ENCODE peak calls at places on chromosomes 11 and 22, in seven cellular contexts. One of them, this sample, is unnamed.

GRCh38 chr11:79626135-79626748 is 185.4 kb upstream of the TENM4 start:
- DNase-seq in body of pancreas: no peak
- DNase-seq in fibroblast of mammary gland: no peak
- DNase-seq in psoas muscle: no peak
- DNase-seq in tibial artery: no peak
- DNase-seq in AG10803: no peak
- DNase-seq in pancreas: no peak
- DNase-seq in this sample: no peak

GRCh38 chr22:31857247-31857646 is 87.1 kb upstream of the YWHAH start:
- DNase-seq in body of pancreas: peak
- DNase-seq in fibroblast of mammary gland: no peak
- DNase-seq in psoas muscle: no peak
- DNase-seq in tibial artery: no peak
- DNase-seq in AG10803: no peak
- DNase-seq in pancreas: no peak
- DNase-seq in this sample: no peak

GRCh38 chr22:22709719-22710445 is 65.5 kb downstream of the GGTLC2 start:
- DNase-seq in body of pancreas: peak
- DNase-seq in fibroblast of mammary gland: peak
- DNase-seq in psoas muscle: no peak
- DNase-seq in tibial artery: no peak
- DNase-seq in AG10803: no peak
- DNase-seq in pancreas: peak
- DNase-seq in this sample: no peak

GRCh38 chr11:116467809-116468208 is 305.0 kb downstream of the BUD13 start:
- DNase-seq in body of pancreas: no peak
- DNase-seq in fibroblast of mammary gland: peak
- DNase-seq in psoas muscle: no peak
- DNase-seq in tibial artery: no peak
- DNase-seq in AG10803: peak
- DNase-seq in pancreas: no peak
- DNase-seq in this sample: no peak

GRCh38 chr11:130798801-130799200 is 117.5 kb downstream of the SNX19 start:
- DNase-seq in body of pancreas: no peak
- DNase-seq in fibroblast of mammary gland: peak
- DNase-seq in psoas muscle: no peak
- DNase-seq in tibial artery: no peak
- DNase-seq in AG10803: peak
- DNase-seq in pancreas: no peak
- DNase-seq in this sample: no peak

GRCh38 chr11:120028181-120028935 is 109.6 kb downstream of the TRIM29 start:
- DNase-seq in body of pancreas: no peak
- DNase-seq in fibroblast of mammary gland: no peak
- DNase-seq in psoas muscle: no peak
- DNase-seq in tibial artery: no peak
- DNase-seq in AG10803: no peak
- DNase-seq in pancreas: no peak
- DNase-seq in this sample: no peak

GRCh38 chr11:9479899-9480298 is 19.1 kb downstream of the ZNF143 start:
- DNase-seq in body of pancreas: no peak
- DNase-seq in fibroblast of mammary gland: no peak
- DNase-seq in psoas muscle: no peak
- DNase-seq in tibial artery: no peak
- DNase-seq in AG10803: no peak
- DNase-seq in pancreas: no peak
- DNase-seq in this sample: no peak

GRCh38 chr11:108663154-108663877 is 1.6 kb upstream of the DDX10 start:
- DNase-seq in body of pancreas: no peak
- DNase-seq in fibroblast of mammary gland: no peak
- DNase-seq in psoas muscle: no peak
- DNase-seq in tibial artery: no peak
- DNase-seq in AG10803: no peak
- DNase-seq in pancreas: no peak
- DNase-seq in this sample: no peak

GRCh38 chr11:68179847-68180246 is 33.2 kb downstream of the KMT5B start:
- DNase-seq in body of pancreas: no peak
- DNase-seq in fibroblast of mammary gland: no peak
- DNase-seq in psoas muscle: no peak
- DNase-seq in tibial artery: no peak
- DNase-seq in AG10803: no peak
- DNase-seq in pancreas: no peak
- DNase-seq in this sample: no peak

GRCh38 chr22:24433868-24434471 is 6.6 kb downstream of the ADORA2A start:
- DNase-seq in body of pancreas: no peak
- DNase-seq in fibroblast of mammary gland: peak
- DNase-seq in psoas muscle: peak
- DNase-seq in tibial artery: no peak
- DNase-seq in AG10803: peak
- DNase-seq in pancreas: peak
- DNase-seq in this sample: peak

GRCh38 chr22:20624161-20624616 is 116.8 kb downstream of the MED15 start:
- DNase-seq in body of pancreas: no peak
- DNase-seq in fibroblast of mammary gland: peak
- DNase-seq in psoas muscle: peak
- DNase-seq in tibial artery: no peak
- DNase-seq in AG10803: no peak
- DNase-seq in pancreas: no peak
- DNase-seq in this sample: peak

GRCh38 chr11:130599073-130599654 is 150.7 kb downstream of the ADAMTS15 start:
- DNase-seq in body of pancreas: peak
- DNase-seq in fibroblast of mammary gland: peak
- DNase-seq in psoas muscle: peak
- DNase-seq in tibial artery: peak
- DNase-seq in AG10803: peak
- DNase-seq in pancreas: no peak
- DNase-seq in this sample: no peak

GRCh38 chr11:90256404-90257157 is 33.7 kb upstream of the CHORDC1 start:
- DNase-seq in body of pancreas: no peak
- DNase-seq in fibroblast of mammary gland: no peak
- DNase-seq in psoas muscle: no peak
- DNase-seq in tibial artery: no peak
- DNase-seq in AG10803: no peak
- DNase-seq in pancreas: no peak
- DNase-seq in this sample: no peak

GRCh38 chr11:120747801-120748484 is 236.4 kb downstream of the GRIK4 start:
- DNase-seq in body of pancreas: no peak
- DNase-seq in fibroblast of mammary gland: no peak
- DNase-seq in psoas muscle: no peak
- DNase-seq in tibial artery: no peak
- DNase-seq in AG10803: no peak
- DNase-seq in pancreas: no peak
- DNase-seq in this sample: no peak

GRCh38 chr11:46461461-46461927 is 69.9 kb upstream of the CHRM4 start:
- DNase-seq in body of pancreas: no peak
- DNase-seq in fibroblast of mammary gland: no peak
- DNase-seq in psoas muscle: no peak
- DNase-seq in tibial artery: no peak
- DNase-seq in AG10803: peak
- DNase-seq in pancreas: no peak
- DNase-seq in this sample: no peak

GRCh38 chr22:31104869-31105268 is 2.5 kb downstream of the SELENOM start:
- DNase-seq in body of pancreas: no peak
- DNase-seq in fibroblast of mammary gland: peak
- DNase-seq in psoas muscle: no peak
- DNase-seq in tibial artery: peak
- DNase-seq in AG10803: no peak
- DNase-seq in pancreas: peak
- DNase-seq in this sample: no peak

GRCh38 chr11:119218141-119218878 is 12.2 kb downstream of the CBL start:
- DNase-seq in body of pancreas: no peak
- DNase-seq in fibroblast of mammary gland: peak
- DNase-seq in psoas muscle: no peak
- DNase-seq in tibial artery: no peak
- DNase-seq in AG10803: peak
- DNase-seq in pancreas: no peak
- DNase-seq in this sample: no peak

GRCh38 chr11:76770642-76771445 is 12.3 kb upstream of the TSKU start:
- DNase-seq in body of pancreas: peak
- DNase-seq in fibroblast of mammary gland: peak
- DNase-seq in psoas muscle: peak
- DNase-seq in tibial artery: peak
- DNase-seq in AG10803: peak
- DNase-seq in pancreas: no peak
- DNase-seq in this sample: no peak

GRCh38 chr11:71372693-71373657 is 75.2 kb downstream of the DHCR7 start:
- DNase-seq in body of pancreas: no peak
- DNase-seq in fibroblast of mammary gland: peak
- DNase-seq in psoas muscle: no peak
- DNase-seq in tibial artery: no peak
- DNase-seq in AG10803: peak
- DNase-seq in pancreas: no peak
- DNase-seq in this sample: no peak

GRCh38 chr11:36509265-36509664 is 807 bp downstream of the TRAF6 start:
- DNase-seq in body of pancreas: no peak
- DNase-seq in fibroblast of mammary gland: peak
- DNase-seq in psoas muscle: no peak
- DNase-seq in tibial artery: no peak
- DNase-seq in AG10803: peak
- DNase-seq in pancreas: no peak
- DNase-seq in this sample: peak

GRCh38 chr11:47028530-47029093 is 92.1 kb downstream of the CSTPP1 start:
- DNase-seq in body of pancreas: no peak
- DNase-seq in fibroblast of mammary gland: peak
- DNase-seq in psoas muscle: no peak
- DNase-seq in tibial artery: no peak
- DNase-seq in AG10803: no peak
- DNase-seq in pancreas: no peak
- DNase-seq in this sample: no peak

GRCh38 chr11:75492181-75492820 is 33.4 kb downstream of the GDPD5 start:
- DNase-seq in body of pancreas: no peak
- DNase-seq in fibroblast of mammary gland: no peak
- DNase-seq in psoas muscle: no peak
- DNase-seq in tibial artery: no peak
- DNase-seq in AG10803: no peak
- DNase-seq in pancreas: no peak
- DNase-seq in this sample: peak

DNA sequence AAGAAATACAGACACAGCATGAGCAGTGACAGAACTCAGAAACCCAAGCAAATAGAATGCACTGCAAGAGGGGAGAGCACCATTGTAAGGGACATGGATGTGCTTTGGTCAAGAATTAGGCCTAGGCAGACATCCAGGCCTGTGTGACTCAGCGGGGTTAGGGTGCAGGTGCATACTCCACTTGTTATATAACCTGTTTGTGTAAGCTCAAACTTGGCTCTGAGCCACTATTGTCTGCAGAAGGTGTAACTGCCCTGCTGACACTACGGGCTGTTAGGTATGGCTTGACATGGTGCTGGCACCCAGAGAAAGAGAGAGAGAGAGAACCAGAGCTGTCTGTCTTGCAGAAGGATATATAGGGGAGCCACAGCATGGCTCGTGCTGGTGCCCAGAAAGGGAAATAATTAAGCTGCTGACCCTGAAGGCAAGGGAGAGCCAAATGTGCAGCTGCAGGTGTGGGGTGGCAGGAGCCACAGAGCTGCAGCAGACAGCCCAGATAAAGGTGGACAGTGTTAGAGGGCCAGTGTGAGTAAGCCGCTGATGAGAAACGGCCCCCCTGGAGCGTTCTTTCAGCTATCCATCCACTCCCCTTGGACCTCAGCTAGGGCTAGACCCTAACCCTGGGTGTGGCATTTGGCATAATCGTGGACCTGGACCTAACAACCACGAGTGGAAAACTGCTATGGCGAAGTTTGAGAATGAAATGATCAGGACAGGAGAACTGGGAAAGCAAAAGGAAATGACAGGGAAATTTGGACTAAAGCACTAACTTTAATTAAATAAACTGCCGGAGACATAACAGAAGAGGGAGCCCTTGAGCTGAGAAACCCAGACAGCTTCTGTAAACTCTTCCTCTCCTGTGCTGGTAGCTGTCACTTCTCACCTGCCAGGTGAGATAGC is 253.0 kb upstream of the CCDC179 start:
- DNase-seq in body of pancreas: peak
- DNase-seq in fibroblast of mammary gland: peak
- DNase-seq in psoas muscle: no peak
- DNase-seq in tibial artery: no peak
- DNase-seq in AG10803: peak
- DNase-seq in pancreas: peak
- DNase-seq in this sample: peak
- TF ChIP-seq CTCF in body of pancreas: peak
- TF ChIP-seq CTCF in fibroblast of mammary gland: peak
- TF ChIP-seq CTCF in psoas muscle: peak
- TF ChIP-seq CTCF in tibial artery: peak
- TF ChIP-seq CTCF in AG10803: peak
- TF ChIP-seq CTCF in pancreas: peak
- TF ChIP-seq CTCF in this sample: peak

GRCh38 chr22:44360686-44361381 is 48.1 kb upstream of the SHISAL1 start:
- DNase-seq in body of pancreas: no peak
- DNase-seq in fibroblast of mammary gland: peak
- DNase-seq in psoas muscle: peak
- DNase-seq in tibial artery: peak
- DNase-seq in AG10803: peak
- DNase-seq in pancreas: peak
- DNase-seq in this sample: no peak
- TF ChIP-seq CTCF in body of pancreas: no peak
- TF ChIP-seq CTCF in fibroblast of mammary gland: no peak
- TF ChIP-seq CTCF in psoas muscle: peak
- TF ChIP-seq CTCF in tibial artery: peak
- TF ChIP-seq CTCF in AG10803: peak
- TF ChIP-seq CTCF in pancreas: no peak
- TF ChIP-seq CTCF in this sample: no peak

GRCh38 chr11:104830508-104830907 is 67.8 kb downstream of the CASP12 start:
- DNase-seq in body of pancreas: no peak
- DNase-seq in fibroblast of mammary gland: no peak
- DNase-seq in psoas muscle: no peak
- DNase-seq in tibial artery: no peak
- DNase-seq in AG10803: no peak
- DNase-seq in pancreas: no peak
- DNase-seq in this sample: no peak
- TF ChIP-seq CTCF in body of pancreas: no peak
- TF ChIP-seq CTCF in fibroblast of mammary gland: no peak
- TF ChIP-seq CTCF in psoas muscle: no peak
- TF ChIP-seq CTCF in tibial artery: no peak
- TF ChIP-seq CTCF in AG10803: no peak
- TF ChIP-seq CTCF in pancreas: no peak
- TF ChIP-seq CTCF in this sample: no peak

DNA sequence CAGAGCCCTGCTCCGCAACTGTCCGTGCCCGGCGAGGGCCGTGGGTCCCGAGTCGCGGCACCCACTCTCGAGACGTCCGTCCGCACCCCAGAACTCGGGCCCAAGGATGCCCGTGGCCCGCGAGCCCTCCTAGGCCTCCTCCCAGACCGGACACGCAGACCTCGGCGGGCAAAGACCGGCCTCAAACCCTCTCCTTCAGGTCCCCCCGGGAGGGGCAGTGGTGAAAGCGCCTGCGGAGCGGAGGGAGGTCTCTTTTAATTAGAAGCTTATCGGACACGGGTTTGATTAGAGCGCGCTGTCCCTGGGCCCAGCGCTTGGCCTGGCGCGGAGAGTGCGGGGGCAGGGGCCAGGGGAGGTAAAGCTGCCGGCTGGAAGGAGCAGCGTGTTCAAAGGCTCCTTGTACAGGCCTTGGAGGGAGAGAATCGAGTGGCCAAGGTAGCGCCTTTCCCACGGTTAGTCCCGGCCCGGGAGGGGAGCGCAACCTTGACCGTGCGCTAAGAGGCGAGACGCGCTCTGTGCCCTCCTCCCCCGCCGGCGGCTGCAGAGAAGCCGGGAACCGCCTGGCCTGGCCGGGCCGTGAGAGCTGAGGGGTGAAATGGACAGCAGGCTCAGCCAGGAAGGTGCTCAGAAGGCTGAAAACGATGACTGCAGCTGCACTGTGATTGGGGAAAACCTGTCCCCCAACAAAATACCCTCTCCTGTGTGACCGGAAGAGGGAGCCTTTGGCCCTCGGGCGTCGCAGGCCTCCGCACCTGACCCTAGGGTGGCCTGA is 4.6 kb downstream of the WT1 start:
- DNase-seq in body of pancreas: no peak
- DNase-seq in fibroblast of mammary gland: no peak
- DNase-seq in psoas muscle: no peak
- DNase-seq in tibial artery: no peak
- DNase-seq in AG10803: no peak
- DNase-seq in pancreas: no peak
- DNase-seq in this sample: peak
- TF ChIP-seq CTCF in body of pancreas: peak
- TF ChIP-seq CTCF in fibroblast of mammary gland: peak
- TF ChIP-seq CTCF in psoas muscle: no peak
- TF ChIP-seq CTCF in tibial artery: no peak
- TF ChIP-seq CTCF in AG10803: peak
- TF ChIP-seq CTCF in pancreas: no peak
- TF ChIP-seq CTCF in this sample: no peak